ENCODE peak calls at places on chromosomes 12 and 14, in eight cellular contexts. I is CD8-positive, alpha-beta T cell; Q is stomach; G is bronchial epithelial cell; Y is tibial nerve; S is foreskin fibroblast; P is fibroblast of pulmonary artery; F is neural progenitor cell. K is an unnamed sample.

GRCh38 chr14:66105819-66106218 is 380.4 kb upstream of the CCDC196 start:
- DNase-seq in P (peak), G (peak), S (peak), I (no peak), F (no peak), Y (no peak), Q (no peak), K (no peak)

GRCh38 chr12:117857632-117858274 is 111.0 kb downstream of the KSR2 start:
- DNase-seq in Y (peak), Q (peak), F (peak), I (peak), P (peak), S (peak), G (peak), K (no peak)

GRCh38 chr14:44897844-44898151 is 63.9 kb downstream of the KLHL28 start:
- DNase-seq in P (peak), Y (no peak), I (no peak), G (peak), F (no peak), Q (no peak), S (no peak), K (no peak)

GRCh38 chr12:128727999-128728398 is 95.8 kb downstream of the SLC15A4 start:
- DNase-seq in Q (no peak), Y (no peak), G (peak), S (no peak), P (no peak), F (no peak), I (no peak), K (no peak)

GRCh38 chr14:99440278-99440677 is 40.4 kb downstream of the SETD3 start:
- DNase-seq in F (no peak), Y (no peak), Q (no peak), I (no peak), S (no peak), P (no peak), G (no peak), K (no peak)

GRCh38 chr12:121797937-121798801 is 4.7 kb upstream of the RHOF start:
- DNase-seq in I (no peak), F (peak), Y (peak), S (no peak), P (no peak), G (no peak), Q (peak), K (no peak)

GRCh38 chr12:51823875-51824565 is 24.5 kb downstream of the FIGNL2 start:
- DNase-seq in S (peak), Q (peak), Y (no peak), P (peak), I (peak), G (peak), F (peak), K (peak)

GRCh38 chr14:75310295-75311059 is 31.8 kb downstream of the FOS start:
- DNase-seq in Y (peak), G (peak), S (peak), P (peak), F (peak), Q (peak), I (no peak), K (peak)

GRCh38 chr12:51821423-51822260 is 26.9 kb downstream of the FIGNL2 start:
- DNase-seq in P (no peak), Q (no peak), I (no peak), F (peak), S (no peak), Y (no peak), G (no peak), K (no peak)

GRCh38 chr14:65251213-65251612 is 148.9 kb upstream of the MAX start:
- DNase-seq in P (peak), F (no peak), Y (peak), G (peak), Q (no peak), S (peak), I (no peak), K (peak)

GRCh38 chr12:117125275-117125613 is 26.0 kb upstream of the TESC start:
- DNase-seq in Y (no peak), F (no peak), S (peak), I (no peak), P (no peak), Q (no peak), G (no peak), K (no peak)

GRCh38 chr14:57221931-57222330 is 46.8 kb downstream of the EXOC5 start:
- DNase-seq in Y (no peak), I (no peak), P (no peak), S (no peak), F (no peak), Q (no peak), G (no peak), K (no peak)

GRCh38 chr12:84502907-84503787 is 409.5 kb downstream of the SLC6A15 start:
- DNase-seq in I (no peak), F (peak), G (peak), Q (peak), Y (peak), P (peak), S (peak), K (peak)

GRCh38 chr12:58465418-58465817 is 454.9 kb downstream of the LRIG3 start:
- DNase-seq in Y (no peak), G (no peak), S (peak), F (no peak), I (no peak), Q (no peak), P (no peak), K (no peak)

GRCh38 chr12:27685274-27685673 is 11.0 kb upstream of the REP15 start:
- DNase-seq in F (no peak), Q (no peak), Y (no peak), S (no peak), P (no peak), G (no peak), I (no peak), K (no peak)

GRCh38 chr12:64824130-64824499 is 332 bp upstream of the TBC1D30 start:
- DNase-seq in G (no peak), Y (no peak), Q (no peak), P (no peak), S (no peak), I (no peak), F (no peak), K (no peak)

GRCh38 chr12:62379026-62379722 is 87.5 kb upstream of the MON2 start:
- DNase-seq in I (no peak), F (no peak), Y (no peak), P (peak), S (no peak), Q (no peak), G (no peak), K (no peak)

GRCh38 chr12:27104546-27104945 is 22.2 kb upstream of the C12orf71 start:
- DNase-seq in F (no peak), Y (no peak), Q (no peak), S (no peak), I (no peak), G (peak), P (no peak), K (peak)

GRCh38 chr12:102356690-102357089 is 123.7 kb downstream of the IGF1 start:
- DNase-seq in I (no peak), G (no peak), P (no peak), S (no peak), Q (no peak), F (no peak), Y (no peak), K (no peak)

GRCh38 chr14:67343601-67344230 is 15.9 kb downstream of the ATP6V1D start:
- DNase-seq in S (no peak), G (peak), Y (no peak), I (no peak), Q (no peak), F (no peak), P (no peak), K (no peak)

GRCh38 chr12:127077262-127078045 is 1189.5 kb upstream of the TMEM132C start:
- DNase-seq in G (no peak), P (no peak), F (no peak), S (no peak), Y (no peak), I (no peak), Q (no peak), K (no peak)

GRCh38 chr12:32302218-32302826 is 97.0 kb upstream of the FGD4 start:
- DNase-seq in I (no peak), G (peak), P (peak), Y (no peak), F (peak), S (no peak), Q (no peak), K (no peak)

GRCh38 chr14:36217027-36217426 is 40.5 kb upstream of the PTCSC3 start:
- DNase-seq in S (no peak), G (no peak), F (no peak), I (no peak), Q (peak), Y (no peak), P (no peak), K (no peak)

GRCh38 chr14:101965796-101966718 is 1.7 kb downstream of the DYNC1H1 start:
- DNase-seq in Q (no peak), I (no peak), S (no peak), F (no peak), Y (no peak), P (no peak), G (no peak), K (peak)

GRCh38 chr14:96584907-96585671 is 82.9 kb downstream of the PAPOLA start:
- DNase-seq in S (no peak), P (no peak), F (no peak), I (peak), Y (no peak), G (no peak), Q (no peak), K (no peak)

GRCh38 chr14:100278702-100279101 is 27.5 kb downstream of the SLC25A29 start:
- DNase-seq in P (peak), Q (no peak), I (no peak), Y (no peak), G (peak), F (no peak), S (peak), K (peak)

GRCh38 chr12:111636209-111636928 is 37.3 kb upstream of the ATXN2 start:
- DNase-seq in Q (peak), P (peak), G (no peak), I (no peak), F (peak), S (peak), Y (peak), K (peak)

GRCh38 chr14:67569011-67569650 is 30.9 kb downstream of the PIGH start:
- DNase-seq in S (no peak), G (no peak), F (peak), Q (no peak), Y (no peak), I (no peak), P (no peak), K (no peak)

GRCh38 chr12:43893670-43894069 is 57.8 kb downstream of the TMEM117 start:
- DNase-seq in F (no peak), G (peak), I (no peak), P (no peak), Y (no peak), S (peak), Q (no peak), K (peak)

GRCh38 chr12:49190317-49190716 is 1.4 kb upstream of the TUBA1A start:
- DNase-seq in F (peak), P (no peak), Y (no peak), I (no peak), S (no peak), G (no peak), Q (no peak), K (no peak)

GRCh38 chr14:65462411-65462810 is 49.9 kb downstream of the FUT8 start:
- DNase-seq in S (no peak), I (no peak), P (peak), Y (no peak), G (peak), F (no peak), Q (no peak), K (peak)

GRCh38 chr14:64725360-64725815 is 21.2 kb downstream of the PLEKHG3 start:
- DNase-seq in Y (no peak), I (no peak), S (no peak), Q (no peak), P (no peak), F (peak), G (no peak), K (no peak)

GRCh38 chr12:95882080-95882479 is 23.3 kb downstream of the SNRPF start:
- DNase-seq in G (no peak), I (no peak), Q (no peak), P (no peak), S (peak), F (no peak), Y (no peak), K (no peak)

GRCh38 chr12:49223122-49223521 is 34.2 kb upstream of the TUBA1A start:
- DNase-seq in G (no peak), F (no peak), Q (no peak), I (no peak), S (no peak), P (no peak), Y (no peak), K (no peak)

DNA sequence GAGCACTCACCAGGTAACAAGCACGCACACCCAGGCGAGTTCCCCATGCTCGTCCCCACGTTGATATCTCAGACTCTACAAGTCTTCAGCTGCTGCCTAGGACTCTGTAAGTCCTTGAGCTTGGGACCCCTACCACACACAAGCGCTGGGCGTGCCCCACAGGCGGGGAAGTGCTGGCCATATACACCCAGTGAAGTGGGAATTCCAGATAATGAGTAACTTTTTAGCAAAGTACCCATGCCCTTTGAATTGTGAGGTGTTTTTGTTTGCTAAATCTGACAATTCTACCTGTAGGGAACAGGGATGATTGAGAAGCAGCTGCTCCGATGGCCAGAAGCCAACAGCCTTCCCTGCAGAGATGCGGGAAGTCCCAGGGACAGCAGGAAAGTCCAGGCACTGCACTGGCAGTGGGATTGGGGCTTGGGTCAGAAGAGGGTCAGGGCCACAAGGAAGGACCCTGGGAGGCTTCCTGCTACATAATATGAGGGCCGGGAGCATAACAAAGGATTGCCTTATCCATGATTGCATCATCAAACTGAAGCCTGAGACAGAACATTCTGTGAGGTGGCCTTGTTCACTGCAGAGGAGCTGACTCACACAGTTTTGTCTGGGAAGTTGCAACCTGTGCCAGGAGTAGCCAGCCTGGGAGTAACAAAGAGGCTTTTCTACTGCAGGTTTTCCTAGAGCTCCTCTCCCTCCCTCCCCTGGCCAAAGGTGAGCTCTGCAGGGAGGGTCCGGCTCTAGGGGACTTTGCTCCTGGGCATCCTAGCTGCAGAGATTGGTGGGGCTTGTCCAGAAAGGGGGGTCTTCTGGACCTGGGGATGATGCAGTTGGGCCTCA is 13.2 kb upstream of the SERPINA3 start:
- DNase-seq in Q (peak), G (peak), F (peak), I (no peak), P (peak), S (peak), Y (peak), K (peak)
- TF ChIP-seq CTCF in Q (no peak), G (no peak), F (no peak), I (no peak), P (no peak), S (no peak), Y (peak), K (peak)

GRCh38 chr12:70247653-70248199 is 4.5 kb downstream of the CNOT2 start:
- DNase-seq in P (no peak), I (no peak), Y (no peak), S (no peak), F (no peak), Q (no peak), G (no peak), K (no peak)

GRCh38 chr12:70243510-70244331 is 488 bp downstream of the CNOT2 start:
- DNase-seq in I (peak), Q (peak), F (peak), S (peak), Y (peak), P (peak), G (peak), K (no peak)

GRCh38 chr12:70248916-70249315 is 5.7 kb downstream of the CNOT2 start:
- DNase-seq in I (no peak), F (no peak), S (no peak), Q (no peak), G (no peak), P (peak), Y (no peak), K (no peak)

GRCh38 chr12:70245458-70245857 is 2.2 kb downstream of the CNOT2 start:
- DNase-seq in I (no peak), S (no peak), P (no peak), Q (no peak), F (no peak), G (no peak), Y (no peak), K (no peak)

DNA sequence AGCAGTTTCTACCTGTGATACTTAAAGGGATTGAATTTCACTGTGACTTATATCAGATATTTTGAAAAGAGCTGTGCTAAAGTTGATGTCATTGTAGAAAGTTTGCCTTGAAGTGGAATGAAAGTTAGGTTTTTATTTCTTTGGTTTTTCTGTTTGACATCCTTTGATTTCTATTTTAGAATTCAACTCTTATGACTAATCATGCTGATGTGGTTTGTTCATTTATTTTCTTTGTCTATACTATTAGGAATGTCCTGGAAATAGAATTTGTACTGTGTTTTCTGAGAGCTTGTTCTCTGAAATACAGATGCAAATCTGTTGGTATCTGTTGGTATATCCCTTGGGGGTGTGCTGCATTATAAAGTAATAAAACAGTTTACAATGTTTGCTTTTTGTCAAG is 3.3 kb downstream of the CNOT2 start:
- DNase-seq in Y (no peak), G (no peak), S (no peak), P (no peak), I (no peak), Q (no peak), F (no peak), K (no peak)
- H3K4me3 ChIP-seq in Y (no peak), G (no peak), S (no peak), P (no peak), I (no peak), Q (no peak), F (no peak), K (no peak)

GRCh38 chr12:101166866-101167265 is 43.2 kb downstream of the SLC5A8 start:
- DNase-seq in S (no peak), G (no peak), Q (no peak), P (peak), Y (no peak), I (no peak), F (no peak), K (no peak)
- TF ChIP-seq CTCF in S (no peak), G (no peak), Q (no peak), P (no peak), Y (no peak), I (no peak), F (no peak), K (no peak)

DNA sequence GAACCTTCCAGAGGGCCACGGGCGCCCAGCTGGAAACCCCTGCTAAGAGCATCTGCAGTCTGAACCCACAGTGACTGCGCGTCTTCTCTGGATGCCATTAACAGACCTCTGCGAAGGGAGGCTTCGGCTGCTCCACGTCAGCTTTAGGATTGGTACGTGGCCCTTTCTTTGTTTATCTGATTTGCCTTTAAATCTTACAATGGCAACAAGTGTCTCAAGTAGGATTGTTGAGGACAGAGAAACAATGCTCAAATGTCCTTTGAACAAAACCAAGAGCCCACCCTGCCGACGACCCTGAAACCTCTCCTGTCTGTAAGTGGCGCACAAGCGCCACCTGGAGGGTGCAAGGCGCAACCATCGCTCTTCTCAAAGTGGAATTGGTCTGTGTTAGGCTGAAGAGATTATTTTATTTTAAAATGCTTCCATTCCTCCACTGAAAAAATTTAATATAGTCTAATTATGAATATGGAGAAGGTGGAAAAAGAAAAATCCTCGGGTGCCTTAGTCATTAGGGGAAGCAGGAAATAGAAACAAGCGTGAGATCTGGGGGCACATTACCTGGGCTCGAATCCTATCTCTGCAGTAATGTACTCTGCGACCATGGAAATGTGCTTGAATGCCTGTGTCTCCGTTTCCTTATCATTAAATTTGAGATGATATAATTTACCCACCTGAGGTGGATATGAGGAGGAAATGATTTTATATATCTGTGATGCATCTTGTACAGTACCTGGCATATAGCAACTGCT is 82.6 kb upstream of the PTPRB start:
- DNase-seq in Q (no peak), Y (peak), I (peak), S (peak), F (peak), G (peak), P (peak), K (peak)
- H3K4me3 ChIP-seq in Q (no peak), Y (no peak), I (no peak), S (peak), F (peak), G (no peak), P (peak), K (peak)

DNA sequence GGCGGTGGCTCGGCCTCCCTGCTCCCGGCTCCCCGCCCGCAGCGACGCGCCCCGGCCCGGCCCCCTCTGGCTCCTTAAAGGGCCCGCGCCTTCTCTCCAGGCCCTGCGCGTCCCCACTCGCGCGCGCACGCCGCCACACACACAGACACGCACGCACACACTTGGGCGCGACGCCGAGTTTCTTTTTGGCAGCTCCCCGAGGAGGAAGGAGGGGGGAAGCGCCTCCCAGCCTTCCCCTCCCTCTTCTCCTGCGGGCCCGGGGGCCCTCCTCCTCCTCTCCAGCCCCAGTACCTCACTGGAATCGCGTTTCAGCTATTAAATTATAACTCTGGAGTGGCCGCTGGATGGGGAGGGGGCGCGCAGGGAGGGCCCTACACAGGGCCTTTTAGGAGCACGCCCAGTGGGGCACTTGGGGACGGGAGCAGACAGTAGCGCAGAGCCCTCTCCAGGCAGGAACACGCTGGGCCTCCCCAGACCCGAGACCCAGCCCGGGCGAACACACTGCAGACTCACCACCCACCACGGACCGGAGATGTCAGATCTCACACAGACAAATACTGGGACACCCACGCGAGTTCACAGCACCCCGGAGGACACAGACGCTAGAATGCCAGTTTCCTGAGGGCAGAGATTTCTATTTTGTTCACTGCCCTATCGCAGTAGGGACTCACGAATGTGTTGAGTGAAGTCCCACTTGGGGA is 411 bp upstream of the NCOR2 start:
- DNase-seq in S (peak), Q (peak), I (peak), Y (peak), P (peak), F (no peak), G (peak), K (peak)
- TF ChIP-seq CTCF in S (no peak), Q (no peak), I (no peak), Y (no peak), P (no peak), F (no peak), G (peak), K (no peak)